ENCODE peak calls at places on chromosomes 13 and 19, in seven cellular contexts. V, R, S, K, Y, N and F are unnamed samples.

GRCh38 chr13:45178349-45179142 is 22.3 kb downstream of the KCTD4 start:
- DNase-seq in V (no peak), R (peak; percentile 92), S (no peak), K (no peak), Y (peak; percentile 46), N (no peak), F (no peak)

GRCh38 chr19:16202320-16203255 is 4.9 kb downstream of the AP1M1 start:
- DNase-seq in V (no peak), R (peak; percentile 11), S (no peak), K (no peak), Y (no peak), N (no peak), F (no peak)

GRCh38 chr19:46704379-46705076 is 12.4 kb downstream of the PRKD2 start:
- DNase-seq in V (peak; percentile 71), R (peak; percentile 23), S (peak; percentile 72), K (peak; percentile 85), Y (no peak), N (peak; percentile 69), F (peak; percentile 24)

GRCh38 chr19:30228113-30228725 is 144.0 kb upstream of the ZNF536 start:
- DNase-seq in V (peak; percentile 58), R (no peak), S (no peak), K (no peak), Y (no peak), N (no peak), F (no peak)

GRCh38 chr13:98216711-98217110 is 39.6 kb upstream of the RNF113B start:
- DNase-seq in V (no peak), R (no peak), S (no peak), K (no peak), Y (no peak), N (no peak), F (no peak)

GRCh38 chr13:28339419-28339818 is 155.5 kb downstream of the FLT1 start:
- DNase-seq in V (no peak), R (peak; percentile 44), S (no peak), K (no peak), Y (no peak), N (no peak), F (no peak)

GRCh38 chr13:25375727-25376358 is 4.1 kb downstream of the ATP8A2 start:
- DNase-seq in V (peak; percentile 54), R (peak; percentile 48), S (no peak), K (no peak), Y (peak; percentile 20), N (no peak), F (no peak)

GRCh38 chr19:36915992-36916830 is at the start of the genes ZNF568 and ZNF829:
- DNase-seq in V (peak; percentile 90), R (peak; percentile 88), S (peak; percentile 96), K (peak; percentile 83), Y (peak; percentile 72), N (peak; percentile 71), F (peak; percentile 76)

GRCh38 chr19:3450796-3451411 is 29.4 kb downstream of the SMIM24 start:
- DNase-seq in V (no peak), R (peak; percentile 100), S (no peak), K (peak; percentile 34), Y (peak; percentile 99), N (no peak), F (peak; percentile 80)

GRCh38 chr19:49422407-49423277 is 599 bp downstream of the PTH2 start:
- DNase-seq in V (peak; percentile 92), R (no peak), S (peak; percentile 29), K (no peak), Y (no peak), N (no peak), F (no peak)

GRCh38 chr13:51861728-51862300 is at the start of gene CCDC70:
- DNase-seq in V (no peak), R (peak; percentile 36), S (no peak), K (no peak), Y (no peak), N (no peak), F (no peak)

GRCh38 chr13:23673354-23673753 is 103.1 kb downstream of the TNFRSF19 start:
- DNase-seq in V (no peak), R (peak; percentile 97), S (no peak), K (no peak), Y (peak; percentile 87), N (no peak), F (peak; percentile 39)

DNA sequence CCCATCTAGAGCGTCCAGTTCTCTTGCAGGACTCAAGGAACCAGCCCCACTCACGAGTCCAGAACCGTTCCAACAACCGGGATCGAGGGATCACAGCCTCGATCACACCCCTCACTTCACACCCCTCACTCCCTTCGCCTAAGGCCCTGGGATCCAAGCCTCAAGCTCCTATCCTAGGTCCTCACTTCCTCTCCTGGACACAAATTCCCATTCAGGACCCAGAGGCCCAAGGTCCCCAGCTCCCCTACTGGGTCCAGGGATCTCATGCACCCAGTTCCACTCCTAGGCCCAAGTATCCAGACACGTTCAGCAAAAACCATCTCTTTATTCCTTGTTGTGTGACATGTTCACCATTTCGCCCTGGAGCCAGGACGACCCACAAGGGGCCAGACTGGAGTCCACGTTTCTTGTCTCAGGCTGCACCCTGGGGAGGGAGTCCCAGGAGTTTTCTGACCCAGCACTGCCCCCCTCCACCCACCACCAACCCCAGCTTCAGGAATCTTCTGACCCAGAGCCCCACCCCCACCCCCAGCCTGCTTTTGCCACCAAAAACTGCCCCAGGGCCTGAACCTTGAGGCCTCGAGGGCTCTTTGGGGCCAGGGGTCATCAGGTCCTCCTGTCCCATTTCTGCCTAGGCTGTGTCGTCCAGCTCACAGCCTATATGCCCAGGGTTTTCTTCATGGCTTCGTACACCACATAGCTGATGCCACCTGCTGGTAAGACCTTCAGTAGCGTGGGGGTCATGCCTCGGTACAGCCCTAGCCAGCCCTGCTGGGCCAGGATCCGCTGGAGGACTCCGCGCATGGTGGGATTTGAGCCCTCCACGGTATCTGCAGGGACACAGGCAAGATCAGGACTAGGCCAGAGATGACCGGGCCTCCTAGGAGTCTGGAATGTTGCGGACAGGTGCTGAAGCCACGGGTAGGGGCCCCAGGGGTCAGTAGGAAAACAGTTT is 1.4 kb upstream of the KHSRP start:
- DNase-seq in V (no peak), R (no peak), S (no peak), K (no peak), Y (no peak), N (no peak), F (no peak)
- TF ChIP-seq CTCF in V (peak; percentile 14), R (no peak), S (no peak), K (no peak), Y (no peak), N (no peak), F (no peak)

GRCh38 chr19:13615890-13616289 is 109.6 kb upstream of the CACNA1A start:
- DNase-seq in V (no peak), R (peak; percentile 41), S (no peak), K (no peak), Y (peak; percentile 49), N (no peak), F (no peak)

GRCh38 chr19:13622727-13623126 is 116.4 kb upstream of the CACNA1A start:
- DNase-seq in V (peak; percentile 56), R (no peak), S (no peak), K (no peak), Y (no peak), N (no peak), F (no peak)

GRCh38 chr19:13619203-13619632 is 112.9 kb upstream of the CACNA1A start:
- DNase-seq in V (no peak), R (no peak), S (no peak), K (no peak), Y (no peak), N (no peak), F (no peak)

GRCh38 chr19:13623686-13624405 is 117.6 kb upstream of the CACNA1A start:
- DNase-seq in V (no peak), R (no peak), S (no peak), K (no peak), Y (no peak), N (no peak), F (no peak)

DNA sequence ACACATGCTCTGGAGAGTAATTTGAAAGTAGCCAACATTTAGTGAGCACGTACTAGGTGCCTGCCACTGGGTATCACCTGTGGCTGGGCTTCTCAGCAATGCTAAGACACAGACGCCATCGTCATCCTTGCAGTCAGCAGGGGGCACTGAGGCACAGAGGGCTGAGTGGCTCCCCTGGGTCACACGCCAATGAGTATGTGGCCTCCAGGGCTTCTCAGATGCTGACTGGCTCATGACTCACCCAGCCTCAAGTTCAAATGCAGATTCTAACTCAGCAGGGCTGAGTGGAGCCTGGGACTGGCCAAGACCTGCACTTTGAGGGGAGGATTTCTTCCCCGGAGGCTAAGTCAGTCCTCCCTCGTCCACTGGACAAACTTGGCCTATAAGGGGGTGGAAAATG is 115.1 kb upstream of the CACNA1A start:
- DNase-seq in V (no peak), R (peak; percentile 95), S (no peak), K (no peak), Y (peak; percentile 75), N (no peak), F (no peak)
- TF ChIP-seq CTCF in V (no peak), R (peak; percentile 51), S (no peak), K (no peak), Y (no peak), N (no peak), F (no peak)

GRCh38 chr13:72754111-72754510 is 26.4 kb downstream of the BORA start:
- DNase-seq in V (no peak), R (no peak), S (no peak), K (no peak), Y (no peak), N (no peak), F (no peak)
- TF ChIP-seq CTCF in V (no peak), R (no peak), S (no peak), K (no peak), Y (no peak), N (no peak), F (no peak)

GRCh38 chr13:111219306-111219705 is 101.1 kb upstream of the TEX29 start:
- DNase-seq in V (no peak), R (peak; percentile 79), S (no peak), K (no peak), Y (peak; percentile 51), N (no peak), F (no peak)

GRCh38 chr13:111213964-111214726 is 99.0 kb downstream of the ARHGEF7 start:
- DNase-seq in V (no peak), R (no peak), S (no peak), K (no peak), Y (no peak), N (no peak), F (no peak)

GRCh38 chr13:111215081-111216047 is 100.3 kb downstream of the ARHGEF7 start:
- DNase-seq in V (peak; percentile 65), R (no peak), S (no peak), K (no peak), Y (no peak), N (no peak), F (peak; percentile 41)

GRCh38 chr13:111217661-111218060 is 102.6 kb downstream of the ARHGEF7 start:
- DNase-seq in V (no peak), R (no peak), S (no peak), K (no peak), Y (no peak), N (no peak), F (no peak)

DNA sequence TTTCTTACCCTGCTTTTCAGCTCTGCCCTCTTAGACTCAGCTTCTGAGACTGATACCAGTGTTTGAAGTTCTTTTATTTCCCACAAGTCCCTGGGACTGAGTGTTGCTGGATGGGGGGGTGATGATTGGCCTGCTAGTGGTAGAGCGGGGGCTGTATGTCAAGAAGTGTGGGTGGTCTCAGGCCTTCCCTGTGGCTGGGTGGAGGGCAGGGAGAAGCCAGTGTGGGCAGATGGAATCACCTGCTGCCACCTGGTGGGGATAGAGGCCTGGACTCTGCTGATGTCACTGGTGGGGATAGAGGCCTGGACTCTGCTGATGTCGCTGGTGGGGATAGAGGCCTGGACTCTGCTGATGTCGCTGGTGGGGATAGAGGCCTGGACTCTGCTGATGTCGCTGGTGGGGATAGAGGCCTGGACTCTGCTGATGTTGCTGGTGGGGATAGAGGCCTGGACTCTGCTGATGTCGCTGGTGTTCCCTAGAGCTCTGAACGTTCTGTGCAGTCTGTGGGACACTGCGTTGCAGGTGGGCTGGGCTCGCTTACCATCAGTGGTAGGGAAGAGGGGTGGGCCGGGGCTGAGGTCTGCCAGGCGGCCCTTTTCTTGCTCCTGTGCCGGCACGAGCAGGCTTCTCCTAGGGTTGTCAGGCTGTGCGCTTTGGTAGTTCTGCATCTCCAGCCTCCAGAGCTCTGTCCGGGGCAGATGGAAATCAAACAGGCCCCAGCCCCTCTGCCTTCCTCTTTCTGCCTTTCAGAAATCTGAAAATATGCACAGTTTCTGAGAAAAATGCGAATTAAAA is 101.3 kb downstream of the ARHGEF7 start:
- DNase-seq in V (peak; percentile 76), R (peak; percentile 43), S (peak; percentile 35), K (peak; percentile 39), Y (peak; percentile 19), N (no peak), F (peak; percentile 26)
- TF ChIP-seq CTCF in V (peak; percentile 62), R (peak; percentile 61), S (peak; percentile 65), K (no peak), Y (peak; percentile 60), N (peak; percentile 44), F (peak; percentile 56)